ENCODE peak calls at places on chromosomes 5 and 9, in six cellular contexts. K, O, P, H, S and W are unnamed samples.

GRCh38 chr5:95532415-95532814 is 22.4 kb downstream of the SKIC3 start:
- DNase-seq in K (no peak), O (no peak), P (no peak), H (no peak), S (no peak), W (no peak)

GRCh38 chr9:82590845-82591244 is 472.1 kb downstream of the RASEF start:
- DNase-seq in K (no peak), O (no peak), P (no peak), H (no peak), S (no peak), W (no peak)

GRCh38 chr5:135993248-135993893 is 35.4 kb upstream of the TGFBI start:
- DNase-seq in K (peak; percentile 77), O (no peak), P (no peak), H (no peak), S (no peak), W (no peak)

GRCh38 chr9:98378206-98379193 is 123.1 kb upstream of the TBC1D2 start:
- DNase-seq in K (peak; percentile 33), O (no peak), P (no peak), H (no peak), S (no peak), W (no peak)

GRCh38 chr9:70010015-70010414 is 33.6 kb upstream of the MAMDC2 start:
- DNase-seq in K (peak; percentile 57), O (no peak), P (no peak), H (no peak), S (no peak), W (no peak)

GRCh38 chr9:16039103-16039987 is 486.5 kb downstream of the CCDC171 start:
- DNase-seq in K (no peak), O (no peak), P (no peak), H (no peak), S (no peak), W (no peak)

GRCh38 chr9:134242706-134243105 is 78.3 kb upstream of the RNU6ATAC start:
- DNase-seq in K (no peak), O (no peak), P (no peak), H (no peak), S (no peak), W (no peak)

GRCh38 chr5:80318212-80318611 is 1.6 kb upstream of the SPZ1 start:
- DNase-seq in K (peak; percentile 46), O (no peak), P (no peak), H (peak; percentile 8), S (no peak), W (no peak)

GRCh38 chr5:16913187-16913839 is 22.8 kb downstream of the MYO10 start:
- DNase-seq in K (no peak), O (no peak), P (no peak), H (no peak), S (no peak), W (no peak)

GRCh38 chr9:61666310-61666709 is 476.5 kb downstream of the SPATA31A7 start:
- DNase-seq in K (no peak), O (no peak), P (no peak), H (no peak), S (no peak), W (no peak)

GRCh38 chr5:127656825-127657224 is 7.9 kb downstream of the CTXN3 start:
- DNase-seq in K (no peak), O (no peak), P (no peak), H (no peak), S (no peak), W (no peak)

GRCh38 chr5:159310492-159310891 is 19.8 kb downstream of the IL12B start:
- DNase-seq in K (no peak), O (no peak), P (peak; percentile 46), H (no peak), S (no peak), W (no peak)

GRCh38 chr9:133849076-133849670 is 111.0 kb upstream of the SARDH start:
- DNase-seq in K (no peak), O (no peak), P (no peak), H (no peak), S (no peak), W (no peak)

GRCh38 chr9:134168731-134169130 is 4.4 kb upstream of the RNU6ATAC start:
- DNase-seq in K (no peak), O (no peak), P (no peak), H (no peak), S (no peak), W (no peak)

GRCh38 chr9:89444212-89444611 is 53.7 kb downstream of the SEMA4D start:
- DNase-seq in K (no peak), O (no peak), P (no peak), H (no peak), S (no peak), W (no peak)

GRCh38 chr9:33921967-33922895 is 105.3 kb downstream of the UBE2R2 start:
- DNase-seq in K (no peak), O (no peak), P (no peak), H (peak; percentile 14), S (peak; percentile 46), W (no peak)

DNA sequence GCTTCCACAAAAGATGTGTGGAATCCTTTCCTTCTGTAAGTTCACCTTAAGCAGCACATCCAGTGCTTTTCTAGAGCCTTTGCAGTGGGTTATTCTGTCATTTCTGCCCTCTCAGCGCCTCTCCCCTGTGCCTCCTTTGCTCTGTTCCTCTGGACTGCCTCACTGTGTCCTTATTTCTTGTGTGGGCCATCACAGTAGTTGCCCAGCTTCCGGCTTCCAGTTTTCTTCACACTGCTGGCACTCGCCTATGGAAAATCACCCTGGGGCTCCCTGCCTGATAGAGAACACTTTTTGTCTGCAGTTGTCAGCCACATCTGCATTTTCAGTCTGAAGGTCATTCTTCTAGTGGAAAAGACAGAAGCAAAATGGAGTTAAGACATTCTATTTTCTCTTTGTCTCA is 64.0 kb upstream of the ZNF608 start:
- DNase-seq in K (no peak), O (no peak), P (no peak), H (no peak), S (no peak), W (no peak)
- TF ChIP-seq CTCF in K (no peak), O (no peak), P (no peak), H (no peak), S (no peak), W (no peak)

DNA sequence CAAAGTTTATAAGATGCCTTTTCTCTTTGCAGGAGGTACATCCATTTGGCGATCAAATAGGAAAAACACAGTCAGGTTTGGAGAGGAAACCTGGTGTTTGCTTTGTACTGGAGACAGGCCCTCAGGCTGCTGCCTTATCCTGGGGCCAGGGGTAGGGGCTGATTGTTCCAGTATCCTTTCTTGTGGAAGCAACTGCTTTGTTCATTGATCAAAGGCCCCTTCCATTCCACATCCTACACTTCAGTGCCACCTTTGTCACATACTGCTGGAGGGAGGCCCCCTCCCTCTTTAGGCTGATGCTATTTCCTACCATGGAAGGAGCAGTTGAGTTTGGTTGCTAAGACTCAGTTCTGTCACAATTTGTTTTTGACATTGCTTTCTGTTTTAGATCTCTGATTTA is 778.1 kb downstream of the TLR4 start:
- DNase-seq in K (no peak), O (no peak), P (no peak), H (no peak), S (no peak), W (no peak)
- TF ChIP-seq CTCF in K (no peak), O (no peak), P (no peak), H (no peak), S (no peak), W (no peak)

GRCh38 chr9:99400184-99400731 is 178.2 kb downstream of the SEC61B start:
- DNase-seq in K (peak; percentile 32), O (no peak), P (no peak), H (no peak), S (no peak), W (no peak)
- TF ChIP-seq CTCF in K (no peak), O (no peak), P (no peak), H (no peak), S (no peak), W (no peak)

DNA sequence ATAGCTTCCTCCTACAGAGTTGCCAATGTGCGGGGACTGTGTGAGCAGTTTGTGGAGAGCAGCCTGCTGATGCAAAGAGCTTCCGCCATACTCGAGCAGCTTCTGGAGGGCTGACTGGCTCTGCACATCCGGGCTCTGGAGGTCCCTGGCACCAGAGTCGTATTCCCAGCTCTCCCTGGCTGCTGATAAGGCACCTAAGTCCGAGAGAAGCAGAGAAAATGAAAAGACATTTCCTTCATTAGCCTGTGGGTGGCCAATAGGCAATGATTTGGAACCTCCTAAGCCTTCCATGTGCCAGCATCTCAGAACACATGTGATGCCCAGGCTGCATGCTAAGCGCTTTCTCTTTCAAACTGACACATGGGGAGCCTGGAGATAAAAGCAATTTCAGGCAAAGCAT is 94.3 kb downstream of the TSSK1B start:
- DNase-seq in K (no peak), O (no peak), P (no peak), H (no peak), S (no peak), W (no peak)
- TF ChIP-seq CTCF in K (no peak), O (no peak), P (no peak), H (no peak), S (no peak), W (no peak)

DNA sequence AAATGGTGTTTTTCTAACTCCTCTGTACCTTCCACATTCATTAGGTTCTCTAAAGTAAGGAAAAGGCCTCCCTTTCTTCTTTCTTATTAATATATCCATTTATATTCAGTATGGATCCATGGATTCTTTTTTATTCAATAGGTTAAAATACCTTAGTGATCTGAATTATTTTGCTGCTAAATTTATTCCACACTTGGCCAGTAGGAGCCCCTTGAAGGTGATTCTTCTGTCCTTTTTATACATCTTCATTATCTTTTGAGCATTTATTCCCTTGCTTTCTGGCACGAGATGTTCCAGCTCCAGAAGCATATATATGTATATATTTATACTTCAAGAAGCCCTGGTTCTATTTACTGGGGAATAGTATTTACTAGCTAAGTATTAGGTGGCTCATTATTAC is 311.8 kb upstream of the SGCD start:
- DNase-seq in K (no peak), O (no peak), P (no peak), H (no peak), S (no peak), W (no peak)
- TF ChIP-seq CTCF in K (no peak), O (no peak), P (no peak), H (no peak), S (no peak), W (no peak)

DNA sequence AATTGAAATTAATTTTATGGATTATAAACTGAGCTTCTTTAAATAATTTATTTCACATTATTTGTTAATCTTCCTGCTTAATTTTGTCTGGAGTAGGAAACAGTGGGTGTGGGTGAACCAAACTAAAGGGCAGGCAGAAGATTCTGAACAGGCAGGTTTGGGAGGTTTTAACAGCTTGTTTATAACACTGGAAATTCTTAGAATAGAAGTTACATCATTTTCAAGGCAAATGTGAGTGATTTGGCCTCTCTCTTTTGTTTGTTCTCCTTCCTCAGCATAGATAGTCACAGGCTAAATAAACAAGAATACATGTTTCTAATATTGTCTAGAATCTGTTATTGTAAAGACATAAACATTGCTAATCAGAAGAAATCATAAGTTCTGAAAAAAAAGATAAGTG is 970.9 kb upstream of the NUDT12 start:
- DNase-seq in K (no peak), O (no peak), P (no peak), H (no peak), S (no peak), W (no peak)
- TF ChIP-seq CTCF in K (no peak), O (no peak), P (no peak), H (no peak), S (no peak), W (no peak)